ENCODE peak calls at places on chromosome 14, in nine cellular contexts. A is CD8-positive, alpha-beta T cell; G is stomach; L is left lung; N is adrenal gland; X is psoas muscle; Q is ovary; V is left ventricle myocardium inferior; Z is A549. H is an unnamed sample. For H3K4me1, the result is how much of the 10 kb centered on the place peaks cover.

GRCh38 chr14:80679273-80679672 is 262.3 kb downstream of the CEP128 start:
- DNase-seq in G (no peak), Z (no peak), L (no peak), V (no peak), X (no peak), N (no peak), A (no peak), Q (no peak), H (no peak)

GRCh38 chr14:29930283-29930682 is 2.6 kb upstream of the PRKD1 start:
- DNase-seq in N (no peak), Q (no peak), A (no peak), X (no peak), G (no peak), V (no peak), L (no peak), Z (no peak), H (no peak)

GRCh38 chr14:51367600-51367931 is 127.5 kb downstream of the TMX1 start:
- DNase-seq in G (no peak), A (no peak), X (no peak), N (no peak), V (no peak), Q (no peak), Z (no peak), L (no peak), H (no peak)

GRCh38 chr14:104447750-104448149 is 131.8 kb upstream of the C14orf180 start:
- DNase-seq in Q (no peak), G (no peak), L (no peak), Z (no peak), N (no peak), A (no peak), X (no peak), V (no peak), H (no peak)

GRCh38 chr14:58298477-58298879 is at the start of gene ARID4A:
- DNase-seq in A (no peak), G (peak), Q (peak), V (peak), X (peak), Z (no peak), N (peak), L (peak), H (peak)

GRCh38 chr14:100565650-100566049 is 21.6 kb downstream of the BEGAIN start:
- DNase-seq in Z (no peak), N (no peak), G (no peak), X (no peak), A (no peak), L (no peak), V (no peak), Q (no peak), H (no peak)

GRCh38 chr14:92531151-92531873 is 17.7 kb downstream of the RIN3 start:
- DNase-seq in V (no peak), Z (no peak), Q (no peak), G (no peak), X (peak), L (peak), N (no peak), A (peak), H (no peak)

GRCh38 chr14:21014761-21015190 is 10.1 kb downstream of the NDRG2 start:
- DNase-seq in V (peak), A (peak), G (peak), X (peak), Q (peak), N (peak), Z (peak), L (peak), H (peak)

GRCh38 chr14:101591121-101591520 is 29.8 kb downstream of the DIO3 start:
- DNase-seq in V (no peak), A (no peak), X (no peak), N (no peak), Z (no peak), G (peak), L (no peak), Q (no peak), H (no peak)

GRCh38 chr14:104940526-104941150 is 16.0 kb downstream of the PLD4 start:
- DNase-seq in A (no peak), G (no peak), Z (no peak), X (no peak), Q (no peak), N (no peak), L (no peak), V (no peak), H (no peak)

GRCh38 chr14:31229638-31230229 is 22.1 kb upstream of the HECTD1 start:
- DNase-seq in A (no peak), Z (peak), Q (peak), X (peak), G (peak), L (peak), V (peak), N (peak), H (no peak)

GRCh38 chr14:60819575-60819974 is 85.0 kb downstream of the MNAT1 start:
- DNase-seq in N (no peak), G (no peak), Z (no peak), X (no peak), Q (no peak), L (no peak), A (no peak), V (no peak), H (no peak)

GRCh38 chr14:77763316-77763715 is 2.4 kb upstream of the SNW1 start:
- DNase-seq in V (no peak), Z (no peak), N (no peak), L (no peak), A (no peak), X (no peak), Q (no peak), G (no peak), H (no peak)

GRCh38 chr14:77763978-77764377 is 3.0 kb upstream of the SNW1 start:
- DNase-seq in G (no peak), Z (no peak), A (no peak), L (no peak), X (no peak), N (no peak), Q (no peak), V (no peak), H (no peak)

GRCh38 chr14:77760381-77761204 is at the start of gene SNW1:
- DNase-seq in A (peak), G (peak), Z (peak), X (peak), L (peak), Q (peak), N (peak), V (peak), H (peak)

DNA sequence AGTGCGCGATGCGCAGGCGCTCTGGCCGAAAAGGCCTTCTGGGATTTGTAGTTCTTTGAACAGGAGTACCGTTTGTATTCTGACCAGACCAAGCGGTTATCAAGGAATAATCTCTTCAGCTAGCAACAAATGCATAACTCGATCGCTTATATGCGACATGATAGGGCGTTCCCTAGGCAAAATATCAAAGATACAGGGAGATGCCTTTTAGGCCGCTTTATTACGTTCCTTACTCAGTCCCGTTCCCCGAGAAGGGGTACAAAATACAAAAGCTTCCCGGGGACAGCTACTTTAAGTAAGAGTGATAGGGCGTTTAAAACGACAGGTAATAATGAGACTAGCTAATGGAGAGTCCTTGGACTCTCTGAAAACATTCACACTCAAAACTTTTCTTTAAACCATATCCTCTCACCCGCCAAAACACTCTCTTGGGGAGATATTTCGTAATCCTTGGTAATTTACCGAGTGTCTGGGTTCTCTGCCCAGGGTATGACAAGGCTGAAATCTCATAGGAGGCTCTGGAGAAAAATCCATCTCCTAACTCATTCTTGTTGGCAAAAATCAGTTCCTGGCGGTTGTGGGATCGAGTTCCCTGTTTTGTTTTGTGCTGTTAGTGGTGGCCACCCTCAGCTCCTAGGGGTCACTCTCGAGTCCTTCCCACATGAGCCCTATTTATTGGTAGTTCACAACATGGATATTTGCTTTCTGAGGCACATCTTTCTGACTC is 412 bp upstream of the SNW1 start:
- DNase-seq in L (peak), A (no peak), X (peak), G (no peak), V (peak), N (peak), Z (peak), Q (peak), H (no peak)
- TF ChIP-seq CTCF in L (peak), A (no peak), X (no peak), G (no peak), V (peak), N (peak), Z (peak), Q (no peak), H (no peak)

GRCh38 chr14:69673578-69674305 is 62.3 kb downstream of the SUSD6 start:
- DNase-seq in G (no peak), V (no peak), Q (no peak), A (no peak), N (no peak), Z (no peak), L (no peak), X (no peak), H (no peak)

GRCh38 chr14:69672372-69672771 is 61.0 kb downstream of the SUSD6 start:
- DNase-seq in V (no peak), X (no peak), N (no peak), A (no peak), G (no peak), L (no peak), Z (no peak), Q (no peak), H (no peak)

GRCh38 chr14:69674546-69675245 is 63.3 kb downstream of the SUSD6 start:
- DNase-seq in X (no peak), G (no peak), Z (no peak), N (no peak), Q (no peak), V (no peak), A (no peak), L (no peak), H (no peak)

GRCh38 chr14:69671365-69672050 is 60.1 kb downstream of the SUSD6 start:
- DNase-seq in N (no peak), V (no peak), A (no peak), Z (no peak), L (no peak), Q (no peak), G (no peak), X (no peak), H (no peak)

DNA sequence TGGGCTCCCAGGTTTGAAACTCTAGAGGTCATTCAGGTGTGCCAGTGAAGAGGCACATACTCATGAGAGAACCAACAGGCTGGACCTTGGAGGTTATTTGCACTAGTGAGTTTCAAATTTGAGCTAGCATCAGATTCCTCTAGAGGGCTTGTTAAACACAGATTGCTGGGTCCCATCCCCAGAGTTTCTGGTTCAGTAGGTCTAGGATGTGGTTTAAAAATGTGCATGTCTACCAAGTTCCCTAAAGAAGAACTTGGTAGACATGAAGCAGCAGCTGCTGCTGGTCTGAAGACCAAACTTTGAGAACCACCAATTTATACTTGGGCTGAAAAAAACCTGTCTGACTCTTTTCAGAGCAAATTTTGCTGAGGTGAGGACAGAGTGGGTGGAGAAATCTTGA is 61.7 kb downstream of the SUSD6 start:
- DNase-seq in A (no peak), N (no peak), Q (no peak), X (no peak), G (no peak), Z (no peak), V (no peak), L (no peak), H (no peak)
- H3K4me1 ChIP-seq in A (half or more), N (under half), Q (under half), X (half or more), G (half or more), Z (under half), V (half or more), L (half or more), H (half or more)

GRCh38 chr14:23364164-23364571 is 804 bp downstream of the EFS start:
- DNase-seq in L (no peak), A (no peak), N (peak), V (no peak), Q (peak), G (no peak), X (peak), Z (no peak), H (no peak)

GRCh38 chr14:23366163-23366921 is 1.4 kb upstream of the EFS start:
- DNase-seq in Q (peak), A (no peak), X (peak), L (peak), N (peak), V (peak), Z (no peak), G (no peak), H (no peak)

GRCh38 chr14:23365353-23366162 is 586 bp upstream of the EFS start:
- DNase-seq in G (peak), L (no peak), V (no peak), Z (no peak), A (no peak), Q (no peak), N (no peak), X (no peak), H (no peak)

GRCh38 chr14:23362200-23362599 is 2.8 kb downstream of the EFS start:
- DNase-seq in X (no peak), N (no peak), L (no peak), Q (no peak), Z (no peak), V (no peak), A (no peak), G (no peak), H (no peak)

DNA sequence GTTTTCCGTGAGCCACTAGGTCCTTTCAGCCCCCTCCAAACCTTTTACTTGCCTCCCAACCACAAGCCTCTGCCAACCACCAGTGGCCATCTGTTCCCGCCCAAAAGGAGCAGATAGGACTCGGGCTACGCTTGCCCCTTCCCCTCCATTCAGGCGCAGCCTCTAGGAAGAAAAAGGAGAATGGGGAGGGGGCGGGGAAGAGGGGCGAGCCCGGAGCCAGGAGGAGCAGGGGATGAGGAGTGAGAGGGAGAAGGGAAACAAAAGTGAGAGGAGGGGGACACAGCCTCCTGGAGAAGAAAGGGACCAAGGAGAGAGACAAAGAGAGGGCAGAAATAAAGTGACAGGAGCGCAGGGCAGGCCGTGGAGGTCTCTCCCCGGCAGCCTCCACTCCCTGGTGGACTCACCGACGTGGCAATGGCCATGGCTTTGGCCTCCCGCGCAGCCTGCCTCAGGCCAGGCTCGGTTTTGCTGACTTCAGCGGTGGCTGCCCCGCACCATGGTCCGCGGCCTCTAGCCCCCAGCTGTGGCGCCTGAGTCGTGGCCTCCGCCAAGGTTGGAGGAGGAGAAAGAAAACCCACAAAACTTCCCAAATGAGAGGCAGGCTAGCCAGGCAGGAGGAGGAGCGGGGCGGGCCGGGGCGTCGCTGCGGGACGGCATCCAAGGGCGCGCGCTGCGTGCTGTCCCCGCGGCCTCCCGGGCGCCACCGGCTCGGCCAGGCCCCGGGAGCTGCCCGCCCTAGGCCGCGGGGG is at the start of gene EFS:
- DNase-seq in A (no peak), N (no peak), V (peak), L (no peak), X (peak), G (no peak), Z (no peak), Q (peak), H (no peak)
- H3K4me3 ChIP-seq in A (no peak), N (no peak), V (peak), L (peak), X (peak), G (peak), Z (no peak), Q (peak), H (peak)

DNA sequence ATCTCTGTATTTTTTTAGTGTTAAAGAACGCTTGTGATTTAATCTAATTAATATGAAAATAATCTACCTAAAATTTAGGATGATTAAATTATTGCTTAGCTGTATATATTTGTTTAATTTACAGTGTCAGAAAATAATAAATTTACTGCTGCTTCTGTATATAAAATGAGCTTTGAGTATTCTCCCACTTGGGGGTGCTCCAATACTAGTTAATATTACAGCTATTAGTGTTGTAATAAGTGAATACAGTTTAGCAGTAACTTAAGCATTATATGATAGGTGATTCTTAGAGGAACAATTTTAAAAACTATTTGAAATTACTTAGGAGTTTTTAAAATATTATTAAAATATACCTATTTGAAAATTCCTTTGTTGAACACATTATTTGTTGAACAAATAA is 62.2 kb downstream of the PAPOLA start:
- DNase-seq in X (no peak), A (no peak), N (no peak), G (no peak), L (no peak), V (no peak), Z (no peak), Q (no peak), H (no peak)
- TF ChIP-seq CTCF in X (no peak), A (no peak), N (no peak), G (no peak), L (no peak), V (no peak), Z (peak), Q (no peak), H (no peak)

DNA sequence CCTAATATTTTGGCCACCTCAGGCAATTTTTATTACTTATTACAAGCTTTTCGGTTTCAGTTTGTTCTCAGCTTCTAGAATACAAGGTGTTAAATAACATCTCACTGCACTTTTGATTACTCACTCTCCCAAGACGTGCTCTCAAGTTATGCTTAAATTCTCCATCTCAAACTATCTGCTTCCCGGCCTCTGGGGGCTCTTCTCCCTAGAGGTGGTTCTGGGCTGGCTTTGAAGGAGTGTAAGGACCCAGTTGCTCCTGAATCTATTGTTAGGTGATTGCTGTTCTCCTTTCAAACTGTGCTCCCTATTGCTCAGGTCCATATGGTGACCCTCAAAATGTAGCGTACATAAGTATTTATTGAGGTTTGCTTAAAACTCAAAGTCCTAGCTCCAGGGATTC is 193.9 kb upstream of the DDHD1 start:
- DNase-seq in G (no peak), A (no peak), N (no peak), L (no peak), V (no peak), Z (no peak), Q (no peak), X (no peak), H (no peak)
- H3K4me1 ChIP-seq in G (under half), A (under half), N (under half), L (under half), V (under half), Z (under half), Q (under half), X (under half), H (under half)

DNA sequence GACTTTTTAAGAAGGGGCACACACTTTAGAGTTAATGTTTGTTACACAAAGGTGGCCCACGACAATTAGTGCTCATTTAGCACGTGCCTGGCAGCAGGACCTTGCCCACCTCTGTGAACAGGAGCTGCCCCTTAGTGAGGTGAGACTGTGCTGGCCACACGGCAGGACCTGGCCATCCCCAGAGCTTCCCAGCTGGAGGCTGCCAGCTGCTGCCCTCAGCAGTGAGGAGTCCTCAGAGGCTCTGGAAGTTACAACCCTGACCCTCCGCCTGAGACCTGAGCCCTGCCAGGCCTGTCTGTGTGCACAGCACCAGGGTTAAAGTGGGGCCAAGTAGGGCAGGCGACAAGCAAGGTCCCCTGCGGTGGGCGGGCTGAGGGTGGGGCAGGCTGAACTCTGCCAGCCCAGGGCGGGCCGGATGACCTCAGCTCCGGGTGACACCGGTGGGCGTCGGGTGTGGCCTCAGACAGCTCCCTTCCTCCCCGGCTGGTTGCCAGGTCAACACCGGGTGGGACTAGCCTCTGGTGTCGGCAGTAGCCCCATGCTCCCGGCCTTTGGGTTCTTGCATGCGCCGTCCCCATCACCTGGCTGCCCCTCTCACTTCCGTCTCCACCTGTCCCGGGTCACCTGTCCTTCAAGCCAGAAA is 9.2 kb upstream of the LBHD2 start:
- DNase-seq in V (peak), Z (peak), A (no peak), Q (peak), N (peak), X (peak), G (peak), L (peak), H (no peak)
- H3K4me3 ChIP-seq in V (peak), Z (peak), A (peak), Q (no peak), N (no peak), X (peak), G (peak), L (peak), H (peak)

GRCh38 chr14:72488551-72488950 is 405.4 kb downstream of the DPF3 start:
- DNase-seq in A (no peak), V (no peak), X (no peak), L (no peak), G (no peak), Q (no peak), N (no peak), Z (no peak), H (no peak)
- TF ChIP-seq CTCF in A (no peak), V (no peak), X (no peak), L (no peak), G (no peak), Q (no peak), N (no peak), Z (no peak), H (no peak)

GRCh38 chr14:53147893-53148292 is 5.2 kb downstream of the DDHD1 start:
- DNase-seq in X (no peak), V (no peak), Q (no peak), L (no peak), Z (no peak), N (no peak), G (no peak), A (no peak), H (no peak)
- H3K4me1 ChIP-seq in X (under half), V (under half), Q (under half), L (under half), Z (under half), N (under half), G (under half), A (under half), H (under half)

GRCh38 chr14:96363751-96364336 is 518 bp downstream of the GSKIP start:
- DNase-seq in V (no peak), Z (peak), G (peak), A (peak), L (peak), X (peak), N (peak), Q (peak), H (no peak)

GRCh38 chr14:96362965-96363750 is at the start of the genes ATG2B and GSKIP:
- DNase-seq in Z (peak), Q (peak), V (peak), G (peak), X (peak), L (peak), N (peak), A (peak), H (peak)

GRCh38 chr14:96362071-96362964 is 823 bp downstream of the ATG2B start:
- DNase-seq in Z (peak), N (peak), A (peak), X (no peak), G (peak), L (peak), V (no peak), Q (peak), H (no peak)

GRCh38 chr14:96368534-96368933 is 5.2 kb downstream of the GSKIP start:
- DNase-seq in N (no peak), G (no peak), A (no peak), Q (no peak), X (no peak), V (no peak), Z (no peak), L (no peak), H (no peak)

GRCh38 chr14:96364911-96365310 is 1.6 kb downstream of the GSKIP start:
- DNase-seq in X (no peak), V (no peak), Q (no peak), N (no peak), Z (no peak), G (no peak), A (no peak), L (no peak), H (no peak)
- H3K4me3 ChIP-seq in X (no peak), V (no peak), Q (no peak), N (no peak), Z (no peak), G (no peak), A (no peak), L (no peak), H (no peak)

H was measured in thoracic aorta.